ENCODE peak calls at places on chromosomes 12 and 14, in five cellular contexts. Z is body of pancreas, M is choroid plexus epithelial cell, V is progenitor cell of endocrine pancreas, Y is AG09309. R is an unnamed sample.

GRCh38 chr14:65438266-65438933 is 25.9 kb downstream of the FUT8 start:
- DNase-seq in M (no peak), V (no peak), Z (no peak), Y (no peak), R (no peak)

GRCh38 chr12:102484017-102484731 is 3.8 kb upstream of the IGF1 start:
- DNase-seq in M (peak), Y (peak), Z (peak), V (peak), R (no peak)

GRCh38 chr12:63495974-63496373 is 172.3 kb downstream of the DPY19L2 start:
- DNase-seq in Z (no peak), Y (no peak), M (no peak), V (no peak), R (peak)

GRCh38 chr14:24196071-24197061 is 1.1 kb upstream of the TM9SF1 start:
- DNase-seq in Z (no peak), M (peak), Y (no peak), V (no peak), R (no peak)

GRCh38 chr12:49635656-49636055 is 12.3 kb downstream of the PRPF40B start:
- DNase-seq in Z (no peak), Y (no peak), V (no peak), M (no peak), R (no peak)

GRCh38 chr12:50166776-50167025 is 468 bp downstream of the CERS5 start:
- DNase-seq in V (no peak), Y (no peak), M (no peak), Z (peak), R (no peak)

GRCh38 chr12:87303396-87304012 is 725.7 kb downstream of the C12orf50 start:
- DNase-seq in Y (no peak), V (no peak), M (no peak), Z (no peak), R (no peak)

GRCh38 chr14:96122496-96122895 is 82.1 kb upstream of the BDKRB2 start:
- DNase-seq in M (peak), Z (no peak), Y (no peak), V (no peak), R (no peak)

GRCh38 chr14:74551903-74552371 is 58.4 kb downstream of the ISCA2 start:
- DNase-seq in M (no peak), Z (peak), V (no peak), Y (no peak), R (no peak)

GRCh38 chr12:39033789-39034188 is 128.4 kb upstream of the CPNE8 start:
- DNase-seq in M (no peak), Y (no peak), V (no peak), Z (no peak), R (no peak)

GRCh38 chr14:39841088-39841487 is 408.9 kb upstream of the FBXO33 start:
- DNase-seq in Z (no peak), M (no peak), Y (no peak), V (no peak), R (no peak)

GRCh38 chr14:28656704-28657255 is 109.8 kb upstream of the FOXG1 start:
- DNase-seq in M (no peak), Z (no peak), Y (no peak), V (no peak), R (no peak)

GRCh38 chr12:10582704-10583103 is 30.7 kb downstream of the MAGOHB start:
- DNase-seq in M (no peak), Z (no peak), V (no peak), Y (no peak), R (no peak)

GRCh38 chr12:10584415-10584814 is 29.0 kb downstream of the MAGOHB start:
- DNase-seq in V (no peak), Z (no peak), Y (no peak), M (peak), R (no peak)
- TF ChIP-seq CTCF in V (no peak), Z (no peak), Y (no peak), M (no peak), R (no peak)

GRCh38 chr14:90597961-90598360 is 201.1 kb downstream of the CALM1 start:
- DNase-seq in Y (no peak), M (no peak), Z (no peak), V (no peak), R (no peak)

GRCh38 chr14:90600619-90601018 is 203.8 kb downstream of the CALM1 start:
- DNase-seq in V (no peak), Y (no peak), M (no peak), Z (no peak), R (no peak)

GRCh38 chr14:90601521-90601920 is 204.7 kb downstream of the CALM1 start:
- DNase-seq in Z (no peak), M (no peak), Y (no peak), V (no peak), R (no peak)

GRCh38 chr14:90599339-90599738 is 202.5 kb downstream of the CALM1 start:
- DNase-seq in V (no peak), Z (no peak), M (no peak), Y (no peak), R (no peak)

GRCh38 chr14:90599748-90600507 is 203.1 kb downstream of the CALM1 start:
- DNase-seq in V (no peak), Y (no peak), M (peak), Z (peak), R (no peak)
- TF ChIP-seq CTCF in V (peak), Y (peak), M (peak), Z (no peak), R (peak)

GRCh38 chr12:127893875-127894635 is 372.9 kb upstream of the TMEM132C start:
- DNase-seq in Y (no peak), V (no peak), Z (no peak), M (peak), R (no peak)
- TF ChIP-seq CTCF in Y (peak), V (peak), Z (no peak), M (peak), R (peak)

GRCh38 chr12:123231931-123232330 is 1.0 kb downstream of the MPHOSPH9 start:
- DNase-seq in V (no peak), Z (no peak), M (no peak), Y (no peak), R (no peak)

GRCh38 chr12:123232472-123232806 is 502 bp downstream of the MPHOSPH9 start:
- DNase-seq in M (no peak), V (no peak), Y (no peak), Z (no peak), R (no peak)

GRCh38 chr12:123237646-123238329 is 4.6 kb downstream of the MTRFR start:
- DNase-seq in M (peak), V (peak), Y (peak), Z (peak), R (no peak)

GRCh38 chr12:123232807-123233504 is at the start of the genes MPHOSPH9 and MTRFR:
- DNase-seq in M (peak), V (peak), Y (peak), Z (peak), R (peak)

GRCh38 chr12:123233505-123234299 is 466 bp downstream of the MTRFR start:
- DNase-seq in Y (no peak), M (peak), V (no peak), Z (no peak), R (no peak)
- TF ChIP-seq CTCF in Y (no peak), M (peak), V (no peak), Z (no peak), R (no peak)

DNA sequence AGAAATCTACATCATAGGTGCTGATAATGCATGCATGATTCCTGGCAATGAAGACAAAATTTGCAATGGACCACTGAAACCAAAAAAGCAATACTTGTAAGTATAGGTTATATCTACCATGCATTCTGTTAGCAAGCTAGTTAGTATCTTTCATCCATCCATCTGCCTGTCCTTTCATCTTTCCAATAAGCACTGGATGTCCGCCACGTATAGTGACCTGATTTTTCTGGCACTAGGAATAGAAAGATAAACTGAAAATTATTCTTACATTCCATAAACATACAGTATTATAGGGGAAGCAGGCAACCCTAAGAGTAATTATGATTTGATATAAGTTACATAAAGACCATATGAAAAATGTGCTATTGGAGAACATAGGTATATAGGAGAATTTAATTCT is 87.2 kb upstream of the MYF6 start:
- DNase-seq in Y (no peak), V (no peak), M (no peak), Z (no peak), R (no peak)
- TF ChIP-seq CTCF in Y (no peak), V (no peak), M (no peak), Z (no peak), R (no peak)

GRCh38 chr14:105012171-105012985 is 8.5 kb downstream of the CDCA4 start:
- DNase-seq in M (no peak), Z (no peak), Y (no peak), V (no peak), R (no peak)

GRCh38 chr14:105014032-105014431 is 6.9 kb downstream of the CDCA4 start:
- DNase-seq in V (no peak), Y (no peak), Z (no peak), M (no peak), R (no peak)

GRCh38 chr14:105014631-105015030 is 6.3 kb downstream of the CDCA4 start:
- DNase-seq in Y (no peak), V (no peak), Z (no peak), M (no peak), R (no peak)

GRCh38 chr14:105011312-105011990 is 9.4 kb downstream of the CDCA4 start:
- DNase-seq in M (no peak), Z (no peak), V (no peak), Y (no peak), R (no peak)

DNA sequence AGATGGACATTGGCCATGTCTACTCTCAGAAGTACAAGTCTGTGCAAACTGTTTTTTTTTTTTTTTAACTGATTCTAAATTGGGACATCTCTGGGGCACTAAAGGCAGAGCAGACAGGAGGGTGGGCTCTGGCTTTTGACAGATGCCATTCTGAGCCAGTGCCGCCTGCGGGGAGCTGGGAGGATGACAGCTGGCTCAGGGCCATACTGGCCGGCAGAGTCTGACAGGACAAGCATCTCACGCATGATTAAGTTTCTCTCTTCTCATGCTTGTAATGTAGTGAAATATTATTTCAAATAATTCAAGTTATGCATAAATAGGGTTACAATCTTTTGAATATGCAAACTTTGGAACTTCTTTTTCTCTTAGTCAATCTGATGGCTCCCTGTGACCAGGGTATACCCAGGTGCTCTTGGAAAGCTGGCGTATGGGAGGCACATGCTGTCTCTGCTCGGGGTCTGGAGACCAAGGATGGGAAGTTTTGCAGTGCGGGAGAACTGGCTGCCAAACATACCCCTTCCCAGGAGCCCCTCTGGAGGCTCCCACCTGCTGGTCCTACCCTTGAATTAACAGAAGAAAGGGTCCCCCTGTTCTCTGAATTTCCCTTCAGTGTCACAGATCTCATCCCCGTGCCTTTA is 7.6 kb downstream of the CDCA4 start:
- DNase-seq in V (no peak), M (no peak), Z (no peak), Y (no peak), R (no peak)
- TF ChIP-seq CTCF in V (no peak), M (no peak), Z (no peak), Y (no peak), R (peak)

DNA sequence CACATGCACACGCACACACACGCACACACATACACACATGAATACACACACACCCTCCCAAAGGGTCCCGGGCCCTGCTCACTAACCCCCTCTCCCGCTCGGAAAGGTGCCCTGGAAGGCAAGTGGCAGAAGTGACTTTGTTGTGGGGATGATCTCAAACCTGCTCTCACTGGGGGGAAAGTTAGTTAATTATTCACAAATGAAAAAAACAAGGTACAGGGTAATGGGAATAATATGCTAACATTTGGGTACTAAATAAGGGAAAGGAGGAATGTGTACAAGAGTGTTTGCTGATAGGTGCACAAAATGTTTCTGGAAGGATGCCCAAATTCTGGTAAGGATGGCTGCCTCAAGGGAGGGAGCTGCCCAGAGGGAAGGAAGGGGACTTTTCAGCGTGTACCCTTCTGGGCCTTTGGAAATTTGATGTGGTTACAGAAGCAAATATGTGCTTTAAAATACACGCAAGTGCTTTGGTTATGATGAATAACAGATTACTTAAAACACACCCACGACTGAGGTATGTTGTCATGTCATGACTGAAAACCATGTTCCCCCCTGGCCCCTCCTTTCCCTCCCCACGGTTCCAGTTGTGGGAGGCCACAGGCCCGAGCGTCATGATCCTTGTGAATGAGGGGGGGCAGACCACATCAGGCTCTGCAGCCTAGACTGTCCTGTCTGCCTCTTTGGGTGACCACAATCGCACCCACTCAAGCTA is 43.3 kb upstream of the PLEKHG6 start:
- DNase-seq in Y (peak), Z (no peak), M (no peak), V (no peak), R (peak)
- TF ChIP-seq CTCF in Y (peak), Z (no peak), M (no peak), V (no peak), R (peak)

GRCh38 chr12:51238510-51239334 is at the start of gene DAZAP2:
- DNase-seq in Y (peak), V (peak), Z (peak), M (peak), R (peak)
- TF ChIP-seq CTCF in Y (peak), V (peak), Z (no peak), M (no peak), R (peak)

GRCh38 chr12:75611041-75611440 is 99.6 kb upstream of the KRR1 start:
- DNase-seq in V (no peak), M (no peak), Z (no peak), Y (no peak), R (no peak)
- TF ChIP-seq CTCF in V (no peak), M (peak), Z (no peak), Y (no peak), R (no peak)

DNA sequence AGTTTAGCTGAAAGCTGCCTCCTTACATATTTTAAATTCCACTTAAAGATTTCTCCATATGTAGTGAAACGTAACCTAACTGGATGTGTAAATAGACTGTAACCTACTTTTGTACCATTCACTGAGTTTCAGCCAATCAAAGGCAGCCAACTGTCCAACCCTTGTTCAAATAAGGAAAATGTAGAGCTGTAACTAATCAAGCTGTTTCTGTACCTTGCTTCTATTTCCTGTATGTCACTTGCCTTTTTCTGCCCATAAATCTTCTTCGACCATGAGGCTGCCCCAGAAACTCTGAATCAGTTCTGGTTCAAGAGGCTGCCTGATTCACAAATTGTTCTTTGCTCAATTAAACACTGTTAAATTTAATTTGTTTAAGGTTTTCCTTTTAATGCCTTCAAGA is 6.3 kb downstream of the SLC7A8 start:
- DNase-seq in M (no peak), Z (peak), V (no peak), Y (no peak), R (no peak)
- TF ChIP-seq CTCF in M (no peak), Z (no peak), V (no peak), Y (no peak), R (no peak)